ENCODE peak calls at places on chromosome 5, in five cellular contexts. E, J, P, S and N are unnamed samples.

GRCh38 chr5:125683669-125684068 is 739.5 kb upstream of the GRAMD2B start:
- DNase-seq in J (no peak), P (no peak), S (no peak), E (no peak), N (no peak)

GRCh38 chr5:15690611-15691010 is 190.6 kb downstream of the FBXL7 start:
- DNase-seq in P (no peak), S (no peak), E (no peak), J (no peak), N (no peak)

GRCh38 chr5:111680737-111681413 is 76.1 kb downstream of the NREP start:
- DNase-seq in S (no peak), P (peak), J (no peak), E (peak), N (peak)

GRCh38 chr5:151596839-151597539 is 5.9 kb upstream of the FAT2 start:
- DNase-seq in P (no peak), E (no peak), J (no peak), S (no peak), N (no peak)

GRCh38 chr5:76960004-76960625 is 7.3 kb downstream of the CRHBP start:
- DNase-seq in S (peak), P (no peak), J (no peak), E (no peak), N (no peak)

GRCh38 chr5:36054646-36055045 is 12.0 kb downstream of the UGT3A2 start:
- DNase-seq in S (peak), J (no peak), E (no peak), P (no peak), N (no peak)

GRCh38 chr5:80156156-80156555 is 99.7 kb downstream of the SERINC5 start:
- DNase-seq in P (no peak), E (no peak), S (no peak), J (no peak), N (no peak)

GRCh38 chr5:50966986-50967385 is 300.5 kb downstream of the PARP8 start:
- DNase-seq in P (no peak), E (no peak), S (no peak), J (no peak), N (no peak)

GRCh38 chr5:160744253-160745112 is 107.5 kb downstream of the ATP10B start:
- DNase-seq in S (no peak), E (no peak), J (no peak), P (no peak), N (no peak)

GRCh38 chr5:96790851-96791513 is 16.8 kb downstream of the ERAP1 start:
- DNase-seq in J (no peak), S (peak), P (peak), E (no peak), N (no peak)

GRCh38 chr5:135137146-135137915 is 103.3 kb upstream of the PITX1 start:
- DNase-seq in P (no peak), E (no peak), J (no peak), S (no peak), N (no peak)

GRCh38 chr5:160287378-160288051 is 24.8 kb downstream of the CCNJL start:
- DNase-seq in E (no peak), J (peak), S (no peak), P (no peak), N (no peak)

GRCh38 chr5:157457391-157457790 is 2.6 kb upstream of the NIPAL4 start:
- DNase-seq in E (no peak), J (no peak), P (no peak), S (no peak), N (no peak)

GRCh38 chr5:145834917-145835838 is at the start of gene PRELID2:
- DNase-seq in P (peak), E (peak), J (peak), S (peak), N (no peak)

GRCh38 chr5:177966839-177967167 is 29.2 kb downstream of the PROP1 start:
- DNase-seq in J (no peak), P (no peak), S (no peak), E (no peak), N (no peak)

GRCh38 chr5:108074626-108075025 is 307.3 kb downstream of the FBXL17 start:
- DNase-seq in E (no peak), S (no peak), P (no peak), J (no peak), N (no peak)

GRCh38 chr5:154723740-154724505 is 31.3 kb upstream of the LARP1 start:
- DNase-seq in P (no peak), E (no peak), S (no peak), J (no peak), N (no peak)

GRCh38 chr5:88109806-88110205 is 158.8 kb downstream of the TMEM161B start:
- DNase-seq in P (peak), J (no peak), E (no peak), S (no peak), N (no peak)

GRCh38 chr5:55634866-55635265 is 77.3 kb downstream of the SLC38A9 start:
- DNase-seq in E (no peak), J (no peak), P (no peak), S (no peak), N (no peak)

GRCh38 chr5:84680908-84681307 is 296.2 kb upstream of the EDIL3 start:
- DNase-seq in S (no peak), P (peak), J (no peak), E (no peak), N (no peak)

GRCh38 chr5:134586866-134587524 is 45.6 kb downstream of the SAR1B start:
- DNase-seq in P (peak), S (peak), J (peak), E (peak), N (peak)

GRCh38 chr5:121630402-121630801 is 221.3 kb upstream of the FTMT start:
- DNase-seq in E (no peak), S (no peak), P (peak), J (no peak), N (no peak)

GRCh38 chr5:101455851-101456250 is 552.8 kb upstream of the ST8SIA4 start:
- DNase-seq in J (no peak), S (no peak), P (no peak), E (no peak), N (no peak)